ENCODE peak calls at places on chromosomes 3 and 15, in ten cellular contexts. E, M, U, B, Y, T, F, O, L and K are unnamed samples.

GRCh38 chr3:107846282-107846852 is 244.5 kb downstream of the CD47 start:
- DNase-seq in E (peak), M (no peak), U (peak), B (no peak), Y (no peak), T (peak), F (peak), O (peak), L (peak), K (peak)

GRCh38 chr3:39019299-39019698 is 32.4 kb downstream of the SCN11A start:
- DNase-seq in E (no peak), M (no peak), U (no peak), B (no peak), Y (no peak), T (no peak), F (no peak), O (peak), L (no peak), K (no peak)

GRCh38 chr3:73431136-73431933 is 193.4 kb downstream of the PDZRN3 start:
- DNase-seq in E (no peak), M (no peak), U (no peak), B (no peak), Y (no peak), T (no peak), F (no peak), O (no peak), L (no peak), K (no peak)

GRCh38 chr3:66949898-66950297 is 48.2 kb upstream of the KBTBD8 start:
- DNase-seq in E (no peak), M (no peak), U (no peak), B (no peak), Y (no peak), T (no peak), F (no peak), O (peak), L (no peak), K (no peak)

GRCh38 chr3:71628571-71628970 is 45.0 kb upstream of the FOXP1 start:
- DNase-seq in E (no peak), M (no peak), U (no peak), B (no peak), Y (no peak), T (no peak), F (no peak), O (no peak), L (no peak), K (no peak)

GRCh38 chr3:31466866-31467265 is 65.9 kb upstream of the STT3B start:
- DNase-seq in E (no peak), M (no peak), U (no peak), B (no peak), Y (no peak), T (no peak), F (no peak), O (no peak), L (no peak), K (no peak)

GRCh38 chr3:116440196-116440595 is 5.1 kb downstream of the LSAMP start:
- DNase-seq in E (no peak), M (no peak), U (no peak), B (no peak), Y (no peak), T (no peak), F (peak), O (no peak), L (no peak), K (no peak)

GRCh38 chr15:33994005-33994615 is 25.8 kb downstream of the CHRM5 start:
- DNase-seq in E (no peak), M (no peak), U (no peak), B (no peak), Y (no peak), T (no peak), F (peak), O (peak), L (peak), K (no peak)

GRCh38 chr15:62895139-62895866 is 147.2 kb upstream of the TPM1 start:
- DNase-seq in E (no peak), M (no peak), U (no peak), B (no peak), Y (no peak), T (no peak), F (peak), O (no peak), L (peak), K (no peak)

GRCh38 chr3:90091557-90091956 is 984.1 kb downstream of the EPHA3 start:
- DNase-seq in E (no peak), M (no peak), U (no peak), B (no peak), Y (no peak), T (no peak), F (no peak), O (peak), L (no peak), K (peak)

GRCh38 chr15:46576611-46577010 is 941.8 kb downstream of the SQOR start:
- DNase-seq in E (no peak), M (no peak), U (no peak), B (no peak), Y (no peak), T (no peak), F (no peak), O (no peak), L (no peak), K (no peak)

GRCh38 chr3:3196148-3196861 is 16.8 kb upstream of the CRBN start:
- DNase-seq in E (no peak), M (no peak), U (no peak), B (no peak), Y (no peak), T (no peak), F (no peak), O (peak), L (no peak), K (no peak)